ENCODE peak calls at places on chromosomes 4 and X, in six cellular contexts. V, H, A, F, P and Y are unnamed samples.

GRCh38 chrX:27910412-27910811 is 70.8 kb downstream of the DCAF8L1 start:
- DNase-seq in P (no peak), A (no peak), H (no peak), F (no peak), V (no peak), Y (no peak)

GRCh38 chr4:24425868-24426267 is 158.5 kb downstream of the DHX15 start:
- DNase-seq in F (no peak), P (no peak), V (no peak), H (no peak), A (no peak), Y (no peak)

GRCh38 chr4:86498560-86499166 is 95.5 kb upstream of the PTPN13 start:
- DNase-seq in V (no peak), A (peak; percentile 61), P (peak; percentile 16), H (peak; percentile 43), F (no peak), Y (peak; percentile 33)

GRCh38 chrX:76454456-76454927 is 27.0 kb downstream of the MAGEE1 start:
- DNase-seq in P (no peak), H (no peak), V (no peak), F (no peak), A (no peak), Y (no peak)

GRCh38 chr4:138927065-138927464 is 88.5 kb upstream of the NOCT start:
- DNase-seq in V (no peak), P (no peak), F (no peak), A (peak; percentile 36), H (no peak), Y (no peak)

GRCh38 chr4:144787365-144788263 is 141.7 kb downstream of the HHIP start:
- DNase-seq in A (peak; percentile 32), H (peak; percentile 2), V (peak; percentile 14), F (no peak), P (no peak), Y (no peak)

GRCh38 chr4:113469926-113470325 is 291.6 kb downstream of the CAMK2D start:
- DNase-seq in A (no peak), F (no peak), V (no peak), P (no peak), H (no peak), Y (no peak)

GRCh38 chr4:73152893-73153292 is 83.4 kb upstream of the COX18 start:
- DNase-seq in F (no peak), A (no peak), H (no peak), V (no peak), P (no peak), Y (no peak)

GRCh38 chr4:95409750-95410149 is 139.0 kb downstream of the UNC5C start:
- DNase-seq in A (no peak), H (no peak), F (no peak), P (no peak), V (no peak), Y (no peak)

GRCh38 chr4:20151436-20151835 is 100.3 kb upstream of the SLIT2 start:
- DNase-seq in P (no peak), A (no peak), H (no peak), V (no peak), F (no peak), Y (no peak)

GRCh38 chr4:186200436-186201409 is 9.4 kb downstream of the CYP4V2 start:
- DNase-seq in V (no peak), H (no peak), F (no peak), A (no peak), P (no peak), Y (no peak)

GRCh38 chrX:74465424-74465823 is 44.1 kb downstream of the SLC16A2 start:
- DNase-seq in F (no peak), V (no peak), H (no peak), P (no peak), A (no peak), Y (no peak)

GRCh38 chr4:81352476-81352875 is 119.2 kb downstream of the RASGEF1B start:
- DNase-seq in A (peak; percentile 14), P (no peak), V (no peak), F (no peak), H (peak; percentile 41), Y (no peak)

GRCh38 chr4:166741709-166742108 is 492.6 kb downstream of the SPOCK3 start:
- DNase-seq in F (no peak), P (no peak), V (no peak), A (no peak), H (no peak), Y (no peak)

GRCh38 chr4:52106142-52106541 is 55.0 kb downstream of the SPATA18 start:
- DNase-seq in V (no peak), H (no peak), F (no peak), P (no peak), A (no peak), Y (no peak)

GRCh38 chr4:89166971-89167475 is 55.7 kb downstream of the TIGD2 start:
- DNase-seq in H (no peak), V (no peak), F (no peak), P (no peak), A (peak; percentile 5), Y (no peak)

GRCh38 chrX:27883468-27884092 is 75.8 kb downstream of the MAGEB10 start:
- DNase-seq in A (peak; percentile 11), F (no peak), V (no peak), H (no peak), P (no peak), Y (no peak)

GRCh38 chr4:163681208-163681821 is 186.8 kb downstream of the TMA16 start:
- DNase-seq in F (peak; percentile 29), V (no peak), A (no peak), P (peak; percentile 23), H (no peak), Y (no peak)

GRCh38 chrX:29275928-29276327 is 688.7 kb downstream of the IL1RAPL1 start:
- DNase-seq in V (no peak), A (no peak), F (no peak), H (no peak), P (no peak), Y (no peak)

GRCh38 chrX:70292788-70293187 is 2.9 kb downstream of the KIF4A start:
- DNase-seq in A (no peak), F (no peak), V (no peak), H (no peak), P (no peak), Y (no peak)
- H3K4me3 ChIP-seq in A (no peak overlapping the region), F (no peak overlapping the region), V (peak overlapping the region; percentile 11), H (no peak overlapping the region), P (no peak overlapping the region), Y (no peak overlapping the region)

DNA sequence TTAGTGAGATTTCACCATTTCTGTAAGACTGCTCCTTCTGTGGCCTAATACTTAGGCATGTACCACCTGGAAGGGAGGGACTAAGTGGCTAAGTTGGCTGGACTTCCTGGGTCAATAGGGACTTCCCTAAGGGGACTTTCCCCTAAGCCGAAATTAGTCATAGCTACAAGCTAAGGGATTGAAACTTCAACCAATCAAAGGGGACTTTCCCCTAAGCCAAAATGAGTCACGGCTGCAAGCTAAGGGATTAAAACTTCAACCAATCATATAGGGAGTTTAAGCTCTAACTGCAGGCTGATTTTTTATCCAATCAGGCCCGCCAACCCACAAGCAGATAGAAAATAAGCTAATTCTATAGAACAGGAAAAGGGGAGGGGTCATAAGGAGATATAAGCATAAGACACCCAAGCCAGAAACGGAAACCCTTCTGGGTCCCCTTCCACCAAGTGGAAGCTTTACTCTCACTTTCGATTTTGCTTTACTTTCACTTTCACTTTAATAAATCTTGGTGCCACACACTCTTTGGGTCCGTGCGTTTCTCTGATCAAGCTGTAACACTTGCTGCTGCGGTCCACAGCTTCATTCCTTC is 382.8 kb downstream of the KLHL4 start:
- DNase-seq in V (no peak), F (no peak), P (no peak), H (no peak), A (no peak), Y (no peak)
- H3K4me3 ChIP-seq in V (no peak overlapping the region), F (no peak overlapping the region), P (peak overlapping the region; percentile 28), H (no peak overlapping the region), A (no peak overlapping the region), Y (no peak overlapping the region)

GRCh38 chr4:1045595-1046201 is 34.3 kb downstream of the FGFRL1 start:
- DNase-seq in F (no peak), V (no peak), H (no peak), P (no peak), A (no peak), Y (no peak)

GRCh38 chr4:1048781-1049590 is 37.6 kb downstream of the FGFRL1 start:
- DNase-seq in H (no peak), A (no peak), P (no peak), V (no peak), F (peak; percentile 20), Y (no peak)

GRCh38 chr4:1045193-1045594 is 33.8 kb downstream of the FGFRL1 start:
- DNase-seq in A (no peak), H (no peak), V (no peak), F (no peak), P (peak; percentile 9), Y (no peak)

GRCh38 chr4:1047976-1048780 is 36.8 kb downstream of the FGFRL1 start:
- DNase-seq in F (peak; percentile 24), V (no peak), P (peak; percentile 3), A (no peak), H (no peak), Y (no peak)

DNA sequence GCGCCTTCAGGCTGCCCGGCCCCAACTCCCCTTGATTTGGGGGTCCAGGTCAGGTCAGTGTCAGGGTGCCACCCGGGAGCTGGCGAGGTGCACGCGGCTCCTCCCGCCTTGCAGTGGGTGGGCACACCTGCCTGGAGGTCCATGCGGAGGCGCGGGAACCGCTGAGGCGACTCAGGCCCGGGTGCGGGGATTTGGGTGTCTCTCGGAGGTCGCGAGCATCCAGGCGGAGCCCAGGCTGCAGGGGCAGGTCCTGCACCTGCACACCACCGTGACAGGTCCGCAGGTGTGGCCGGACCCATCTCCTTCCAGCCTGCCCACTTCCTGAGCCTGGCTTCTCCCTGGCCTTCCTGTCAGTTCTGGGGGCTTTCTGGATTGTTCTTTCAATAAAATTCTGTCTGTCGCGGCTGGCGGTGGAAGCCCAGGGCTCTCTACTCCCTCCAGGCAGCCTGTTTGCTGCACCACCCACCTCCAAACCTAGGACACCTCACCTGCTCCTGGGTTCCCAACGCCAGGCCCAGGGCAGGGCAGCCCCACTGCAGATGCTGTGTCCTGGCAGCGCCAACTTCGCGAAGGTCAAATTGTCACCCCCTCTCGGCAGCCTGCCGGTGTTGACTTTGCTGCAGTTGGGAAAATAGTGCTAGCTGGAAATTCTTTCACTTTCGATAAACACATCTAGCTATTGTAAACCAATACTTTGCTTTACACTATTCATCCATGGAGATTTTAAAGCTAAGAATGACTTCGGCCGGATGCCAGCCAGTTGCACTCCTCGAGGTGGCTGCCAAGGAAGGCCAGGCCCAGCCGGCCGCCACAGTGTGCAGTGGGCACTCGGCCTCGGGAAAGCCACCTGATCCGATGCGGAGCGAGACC is 35.9 kb downstream of the FGFRL1 start:
- DNase-seq in A (no peak), V (no peak), F (peak; percentile 26), H (no peak), P (peak; percentile 9), Y (no peak)
- H3K4me3 ChIP-seq in A (peak overlapping the region; percentile 19), V (peak overlapping the region; percentile 24), F (no peak overlapping the region), H (no peak overlapping the region), P (no peak overlapping the region), Y (peak overlapping the region; percentile 9)

DNA sequence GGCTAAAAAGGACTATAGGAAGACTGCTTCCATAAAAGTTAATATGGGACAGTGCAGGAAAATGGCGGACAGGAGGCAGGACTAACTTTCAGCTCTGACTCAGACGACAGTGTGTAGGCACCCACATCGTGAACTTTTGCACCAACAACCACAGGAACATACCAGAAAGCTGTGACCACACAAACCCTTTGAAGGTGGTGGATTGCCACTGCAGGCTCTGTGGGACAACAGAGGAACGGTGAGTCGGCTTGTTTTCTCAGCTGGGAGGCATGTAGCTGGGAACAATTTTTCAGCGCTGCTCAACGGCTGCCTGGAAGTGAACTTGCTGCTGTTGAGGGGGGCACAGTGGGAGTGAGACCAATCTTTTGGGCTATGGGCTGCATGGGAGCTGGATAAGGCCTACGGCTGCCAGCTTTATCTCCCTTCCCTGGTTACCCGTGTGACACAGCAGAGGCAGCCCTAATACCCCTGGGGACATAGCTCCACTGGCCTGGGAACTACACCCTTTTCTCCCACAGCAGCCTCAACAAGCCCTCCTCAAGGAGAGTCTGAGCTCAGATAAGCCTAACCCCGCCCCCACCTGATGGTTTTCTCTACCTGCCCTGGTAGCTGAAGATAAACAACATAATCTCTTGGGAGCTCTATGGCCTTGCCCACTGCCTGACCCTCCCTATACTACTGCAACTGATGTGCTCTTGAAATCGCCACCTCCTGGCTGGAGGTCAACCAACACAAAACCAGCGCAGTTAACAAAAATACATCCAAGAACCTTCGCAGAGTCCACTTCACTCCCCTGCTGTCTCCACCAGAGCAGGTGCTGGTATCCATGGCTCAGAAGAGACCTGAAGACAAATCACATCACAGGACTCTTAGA is 1537.0 kb downstream of the C4orf33 start:
- DNase-seq in H (no peak), F (no peak), A (peak; percentile 45), V (no peak), P (no peak), Y (no peak)
- H3K4me3 ChIP-seq in H (no peak overlapping the region), F (no peak overlapping the region), A (no peak overlapping the region), V (no peak overlapping the region), P (no peak overlapping the region), Y (no peak overlapping the region)